ENCODE peak calls at places on chromosomes 3 and 15, in nine cellular contexts. I, P, Y, E, J, M, Q, S and R are unnamed samples.
A peak's percentile ranks its signal among the peaks of the same experiment; 100 is the strongest.

GRCh38 chr3:132399054-132399929 is 18.0 kb upstream of the DNAJC13 start:
- DNase-seq in I (peak; percentile 43), P (peak; percentile 48), Y (peak; percentile 7), E (peak; percentile 54), J (peak; percentile 35), M (peak; percentile 37), Q (no peak), S (peak; percentile 23), R (peak; percentile 38)

GRCh38 chr15:89057506-89058133 is 30.6 kb upstream of the ABHD2 start:
- DNase-seq in I (peak; percentile 90), P (peak; percentile 45), Y (peak; percentile 70), E (peak; percentile 91), J (peak; percentile 84), M (peak; percentile 80), Q (peak; percentile 91), S (peak; percentile 62), R (peak; percentile 88)

GRCh38 chr15:94421711-94422110 is 190.3 kb downstream of the MCTP2 start:
- DNase-seq in I (no peak), P (no peak), Y (no peak), E (no peak), J (no peak), M (no peak), Q (no peak), S (no peak), R (no peak)

GRCh38 chr15:47340576-47340920 is 376.8 kb upstream of the SEMA6D start:
- DNase-seq in I (no peak), P (no peak), Y (no peak), E (no peak), J (no peak), M (no peak), Q (no peak), S (no peak), R (no peak)

GRCh38 chr15:73637527-73637926 is 4.3 kb upstream of the NPTN start:
- DNase-seq in I (no peak), P (no peak), Y (no peak), E (no peak), J (no peak), M (peak; percentile 58), Q (no peak), S (no peak), R (no peak)

GRCh38 chr15:99423186-99424130 is 142.3 kb upstream of the MEF2A start:
- DNase-seq in I (no peak), P (no peak), Y (no peak), E (no peak), J (no peak), M (no peak), Q (peak; percentile 49), S (no peak), R (no peak)

GRCh38 chr3:195467641-195468390 is 25.0 kb upstream of the ACAP2 start:
- DNase-seq in I (no peak), P (no peak), Y (no peak), E (no peak), J (no peak), M (no peak), Q (no peak), S (no peak), R (no peak)

GRCh38 chr3:138369151-138369900 is 20.9 kb downstream of the MRAS start:
- DNase-seq in I (no peak), P (no peak), Y (no peak), E (no peak), J (no peak), M (no peak), Q (peak; percentile 56), S (no peak), R (no peak)

GRCh38 chr15:92343869-92344643 is 49.6 kb upstream of the ST8SIA2 start:
- DNase-seq in I (no peak), P (no peak), Y (no peak), E (no peak), J (no peak), M (no peak), Q (no peak), S (no peak), R (no peak)

GRCh38 chr3:155360281-155360680 is 66.8 kb upstream of the STRIT1 start:
- DNase-seq in I (no peak), P (no peak), Y (no peak), E (no peak), J (no peak), M (no peak), Q (no peak), S (no peak), R (no peak)

GRCh38 chr3:148970311-148970710 is 21.0 kb upstream of the GYG1 start:
- DNase-seq in I (no peak), P (no peak), Y (no peak), E (no peak), J (no peak), M (no peak), Q (no peak), S (no peak), R (no peak)

GRCh38 chr3:148513066-148513671 is 184.5 kb upstream of the AGTR1 start:
- DNase-seq in I (no peak), P (no peak), Y (no peak), E (no peak), J (no peak), M (peak; percentile 4), Q (no peak), S (no peak), R (no peak)

GRCh38 chr15:35007397-35007796 is 19.3 kb upstream of the ZNF770 start:
- DNase-seq in I (no peak), P (no peak), Y (no peak), E (no peak), J (no peak), M (no peak), Q (no peak), S (no peak), R (no peak)

GRCh38 chr3:59268170-59268569 is 218.3 kb upstream of the CFAP20DC start:
- DNase-seq in I (no peak), P (no peak), Y (no peak), E (no peak), J (no peak), M (no peak), Q (no peak), S (no peak), R (no peak)

GRCh38 chr15:100663550-100664335 is 61.4 kb downstream of the ASB7 start:
- DNase-seq in I (no peak), P (no peak), Y (no peak), E (no peak), J (no peak), M (no peak), Q (no peak), S (no peak), R (no peak)

GRCh38 chr15:95860406-95860805 is 470.1 kb upstream of the NR2F2 start:
- DNase-seq in I (no peak), P (no peak), Y (no peak), E (no peak), J (no peak), M (no peak), Q (no peak), S (no peak), R (no peak)
- H3K9me3 ChIP-seq in I (peaks cover 3% of the 10 kb centered on the region), P (no peaks in the 10 kb centered on the region), Y (no peaks in the 10 kb centered on the region), E (no peaks in the 10 kb centered on the region), J (no peaks in the 10 kb centered on the region), M (no peaks in the 10 kb centered on the region), Q (no peaks in the 10 kb centered on the region), S (no peaks in the 10 kb centered on the region), R (no peaks in the 10 kb centered on the region)

DNA sequence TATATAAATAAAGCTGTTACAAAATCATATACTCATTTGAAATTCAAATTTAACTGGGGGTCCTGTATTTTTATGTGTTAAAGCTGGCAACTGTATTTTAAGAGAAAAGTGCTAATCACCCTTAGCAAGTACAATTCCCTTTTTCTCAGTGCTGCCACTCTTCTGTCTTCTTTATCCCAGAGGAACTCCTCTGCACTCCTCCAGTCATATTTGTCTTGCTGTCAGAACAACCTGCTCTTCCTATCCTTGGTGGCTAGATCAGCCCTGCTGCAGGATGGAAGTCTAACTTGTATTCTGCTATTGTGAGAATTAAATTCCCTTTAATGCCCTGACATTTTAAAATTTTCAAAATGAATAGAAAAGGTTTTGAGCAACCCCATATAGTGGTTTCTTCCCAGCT is 123.9 kb upstream of the TNIK start:
- DNase-seq in I (no peak), P (no peak), Y (no peak), E (no peak), J (no peak), M (no peak), Q (no peak), S (no peak), R (no peak)
- H3K4me1 ChIP-seq in I (peaks cover 22% of the 10 kb centered on the region), P (no peaks in the 10 kb centered on the region), Y (no peaks in the 10 kb centered on the region), E (no peaks in the 10 kb centered on the region), J (no peaks in the 10 kb centered on the region), M (no peaks in the 10 kb centered on the region), Q (no peaks in the 10 kb centered on the region), S (no peaks in the 10 kb centered on the region), R (no peaks in the 10 kb centered on the region)

DNA sequence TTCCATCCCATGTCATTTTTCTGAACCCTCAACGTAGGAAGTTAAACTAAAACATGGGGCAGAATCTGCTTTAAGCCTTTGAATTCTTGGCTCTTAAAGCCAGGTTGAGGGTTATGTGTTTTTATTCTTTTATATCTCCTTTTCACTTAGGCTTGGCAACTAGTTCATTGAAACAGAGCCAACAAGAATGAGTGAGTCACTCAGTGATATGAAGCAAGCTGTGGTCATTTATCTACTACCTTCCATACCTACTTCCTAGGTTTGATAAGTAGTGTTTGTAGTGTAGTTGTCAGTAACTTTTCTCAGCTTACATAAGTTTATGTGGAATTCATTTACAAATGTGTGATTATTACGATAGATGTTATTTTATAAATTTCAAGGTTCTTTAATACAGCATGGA is 67.4 kb downstream of the SNRPN start:
- DNase-seq in I (no peak), P (no peak), Y (no peak), E (no peak), J (no peak), M (no peak), Q (no peak), S (no peak), R (no peak)
- H3K9me3 ChIP-seq in I (no peaks in the 10 kb centered on the region), P (peaks cover 11% of the 10 kb centered on the region), Y (no peaks in the 10 kb centered on the region), E (no peaks in the 10 kb centered on the region), J (peaks cover 18% of the 10 kb centered on the region), M (peaks cover 13% of the 10 kb centered on the region), Q (peaks cover 15% of the 10 kb centered on the region), S (peaks cover 66% of the 10 kb centered on the region), R (no peaks in the 10 kb centered on the region)

GRCh38 chr3:33664195-33664594 is 53.9 kb downstream of the CLASP2 start:
- DNase-seq in I (no peak), P (no peak), Y (no peak), E (no peak), J (no peak), M (no peak), Q (no peak), S (no peak), R (no peak)

GRCh38 chr3:33665294-33665693 is 52.8 kb downstream of the CLASP2 start:
- DNase-seq in I (no peak), P (no peak), Y (no peak), E (no peak), J (no peak), M (no peak), Q (no peak), S (no peak), R (no peak)

GRCh38 chr3:33658971-33659848 is 58.8 kb downstream of the CLASP2 start:
- DNase-seq in I (no peak), P (no peak), Y (peak; percentile 34), E (peak; percentile 76), J (peak; percentile 73), M (peak; percentile 71), Q (peak; percentile 85), S (peak; percentile 64), R (peak; percentile 85)

GRCh38 chr3:33660035-33660434 is 58.0 kb downstream of the CLASP2 start:
- DNase-seq in I (no peak), P (no peak), Y (no peak), E (no peak), J (no peak), M (no peak), Q (no peak), S (no peak), R (no peak)

GRCh38 chr3:33663042-33663441 is 55.0 kb downstream of the CLASP2 start:
- DNase-seq in I (no peak), P (no peak), Y (no peak), E (no peak), J (no peak), M (no peak), Q (no peak), S (no peak), R (no peak)
- H3K4me1 ChIP-seq in I (peaks cover 18% of the 10 kb centered on the region), P (peaks cover 3% of the 10 kb centered on the region), Y (peaks cover 10% of the 10 kb centered on the region), E (peaks cover 13% of the 10 kb centered on the region), J (peaks cover 17% of the 10 kb centered on the region), M (peaks cover 25% of the 10 kb centered on the region), Q (no peaks in the 10 kb centered on the region), S (peaks cover 16% of the 10 kb centered on the region), R (peaks cover 10% of the 10 kb centered on the region)